ENCODE peak calls at places on chromosomes 16 and 17, in nine cellular contexts. F is astrocyte of the spinal cord, P is endothelial cell, O is colonic mucosa, A is heart left ventricle, G is tibial artery, K is LNCaP clone FGC, R is adrenal gland, U is PC-3. J is an unnamed sample.

GRCh38 chr17:50067996-50068395 is 12.1 kb downstream of the ITGA3 start:
- DNase-seq in F (no peak), P (no peak), O (no peak), A (peak; percentile 36), G (no peak), K (no peak), R (no peak), U (no peak), J (no peak)

GRCh38 chr17:82863941-82864720 is 24.3 kb upstream of the ZNF750 start:
- DNase-seq in F (peak; percentile 88), P (no peak), O (no peak), A (no peak), G (no peak), K (no peak), R (peak; percentile 61), U (peak; percentile 16), J (no peak)

GRCh38 chr17:13792314-13792713 is 190.6 kb upstream of the HS3ST3A1 start:
- DNase-seq in F (peak; percentile 66), P (no peak), O (no peak), A (no peak), G (no peak), K (no peak), R (no peak), U (no peak), J (no peak)

GRCh38 chr17:62572488-62573469 is 54.7 kb upstream of the MRC2 start:
- DNase-seq in F (peak; percentile 78), P (no peak), O (no peak), A (no peak), G (no peak), K (no peak), R (no peak), U (peak; percentile 37), J (no peak)

GRCh38 chr16:13453938-13454553 is 465.9 kb upstream of the ERCC4 start:
- DNase-seq in F (peak; percentile 25), P (peak; percentile 56), O (peak; percentile 20), A (no peak), G (no peak), K (peak; percentile 7), R (no peak), U (peak; percentile 31), J (no peak)

GRCh38 chr17:7021993-7022778 is 664 bp upstream of the BCL6B start:
- DNase-seq in F (peak; percentile 38), P (peak; percentile 96), O (peak; percentile 82), A (peak; percentile 92), G (peak; percentile 76), K (no peak), R (peak; percentile 78), U (peak; percentile 73), J (no peak)

GRCh38 chr16:85361441-85362118 is 249.3 kb upstream of the CIBAR2 start:
- DNase-seq in F (no peak), P (no peak), O (peak; percentile 71), A (peak; percentile 78), G (no peak), K (no peak), R (peak; percentile 78), U (no peak), J (no peak)

GRCh38 chr17:44556114-44556853 is 1.0 kb upstream of the FZD2 start:
- DNase-seq in F (peak; percentile 75), P (peak; percentile 43), O (peak; percentile 25), A (no peak), G (peak; percentile 30), K (no peak), R (peak; percentile 18), U (peak; percentile 68), J (no peak)

GRCh38 chr17:32487460-32488176 is 825 bp downstream of the CDK5R1 start:
- DNase-seq in F (peak; percentile 30), P (no peak), O (no peak), A (no peak), G (no peak), K (peak; percentile 7), R (peak; percentile 38), U (no peak), J (no peak)

GRCh38 chr16:5415123-5415522 is 317.5 kb upstream of the EEF2KMT start:
- DNase-seq in F (no peak), P (no peak), O (no peak), A (no peak), G (no peak), K (no peak), R (no peak), U (no peak), J (no peak)

GRCh38 chr17:43723697-43724359 is 34.8 kb downstream of the SOST start:
- DNase-seq in F (peak; percentile 45), P (no peak), O (no peak), A (no peak), G (peak; percentile 38), K (no peak), R (peak; percentile 94), U (peak; percentile 90), J (peak; percentile 52)

GRCh38 chr16:49350265-49351103 is 23.1 kb upstream of the C16orf78 start:
- DNase-seq in F (peak; percentile 20), P (peak; percentile 80), O (peak; percentile 75), A (peak; percentile 78), G (peak; percentile 38), K (no peak), R (peak; percentile 57), U (peak; percentile 67), J (no peak)
- TF ChIP-seq CTCF in F (peak; percentile 83), P (peak; percentile 90), O (peak; percentile 71), A (peak; percentile 79), G (peak; percentile 65), K (peak; percentile 90), R (peak; percentile 75), U (peak; percentile 79), J (peak; percentile 78)

DNA sequence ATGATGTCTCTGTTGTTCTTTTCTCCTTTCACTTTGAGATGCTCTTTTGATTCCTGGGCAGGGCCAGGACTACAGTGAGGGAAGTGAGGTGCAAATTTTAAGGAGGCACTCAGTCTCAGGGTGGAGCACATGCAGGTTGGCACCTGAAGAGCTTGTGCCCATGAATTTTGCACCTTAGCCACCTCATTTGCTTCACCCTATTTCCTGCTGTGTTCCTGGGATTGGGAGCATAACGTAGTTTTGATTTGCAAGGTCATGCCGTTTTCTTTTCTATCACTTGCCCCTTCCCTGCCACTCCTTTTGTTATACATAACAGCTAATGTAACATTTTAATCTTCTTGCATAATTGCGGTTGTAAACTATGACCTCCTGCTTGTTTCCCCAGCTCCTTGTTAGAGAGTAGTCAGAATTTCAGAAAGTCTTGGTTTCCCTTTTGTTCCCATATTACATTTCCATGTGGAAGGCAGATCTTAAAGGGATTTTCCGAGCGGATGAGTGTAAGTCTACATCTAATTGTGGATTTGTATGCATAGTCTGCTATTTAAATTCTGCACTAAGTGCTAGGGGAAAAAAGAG is 9.8 kb downstream of the PMFBP1 start:
- DNase-seq in F (no peak), P (no peak), O (no peak), A (no peak), G (no peak), K (no peak), R (no peak), U (no peak), J (no peak)
- TF ChIP-seq CTCF in F (no peak), P (no peak), O (no peak), A (no peak), G (no peak), K (no peak), R (no peak), U (no peak), J (no peak)

GRCh38 chr17:18119938-18120337 is 11.4 kb downstream of the MYO15A start:
- DNase-seq in F (no peak), P (no peak), O (no peak), A (no peak), G (no peak), K (no peak), R (no peak), U (no peak), J (no peak)

GRCh38 chr17:18119166-18119745 is 10.7 kb downstream of the MYO15A start:
- DNase-seq in F (no peak), P (no peak), O (no peak), A (no peak), G (no peak), K (no peak), R (no peak), U (no peak), J (no peak)

GRCh38 chr17:18118633-18118975 is 10.0 kb downstream of the MYO15A start:
- DNase-seq in F (no peak), P (no peak), O (no peak), A (no peak), G (no peak), K (no peak), R (no peak), U (no peak), J (no peak)

GRCh38 chr17:18121201-18121600 is 12.6 kb downstream of the MYO15A start:
- DNase-seq in F (no peak), P (no peak), O (no peak), A (no peak), G (no peak), K (no peak), R (no peak), U (no peak), J (no peak)

DNA sequence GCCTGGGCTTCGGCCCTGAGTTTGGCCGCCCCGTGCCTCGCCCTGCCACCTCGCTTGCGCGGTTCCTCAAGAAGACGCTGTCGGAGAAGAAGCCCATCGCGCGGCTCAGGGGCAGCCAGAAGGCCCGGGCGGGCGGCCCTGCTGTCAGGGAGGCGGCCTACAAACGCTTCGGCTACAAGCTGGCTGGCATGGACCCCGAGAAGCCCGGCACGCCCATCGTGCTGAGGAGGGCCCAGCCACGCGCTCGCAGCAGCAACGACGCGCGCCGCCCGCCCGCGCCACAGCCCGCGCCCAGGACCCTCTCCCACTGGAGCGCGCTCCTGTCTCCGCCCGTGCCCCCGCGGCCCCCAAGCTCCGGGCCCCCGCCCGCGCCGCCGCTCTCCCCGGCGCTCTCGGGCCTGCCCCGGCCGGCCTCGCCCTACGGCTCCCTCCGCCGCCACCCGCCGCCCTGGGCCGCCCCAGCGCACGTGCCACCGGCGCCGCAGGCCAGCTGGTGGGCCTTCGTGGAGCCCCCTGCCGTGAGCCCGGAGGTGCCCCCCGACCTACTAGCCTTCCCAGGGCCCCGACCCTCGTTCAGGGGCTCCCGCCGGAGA is 12.0 kb downstream of the MYO15A start:
- DNase-seq in F (no peak), P (no peak), O (no peak), A (no peak), G (no peak), K (no peak), R (no peak), U (no peak), J (no peak)
- TF ChIP-seq CTCF in F (no peak), P (no peak), O (no peak), A (no peak), G (no peak), K (no peak), R (no peak), U (no peak), J (no peak)

DNA sequence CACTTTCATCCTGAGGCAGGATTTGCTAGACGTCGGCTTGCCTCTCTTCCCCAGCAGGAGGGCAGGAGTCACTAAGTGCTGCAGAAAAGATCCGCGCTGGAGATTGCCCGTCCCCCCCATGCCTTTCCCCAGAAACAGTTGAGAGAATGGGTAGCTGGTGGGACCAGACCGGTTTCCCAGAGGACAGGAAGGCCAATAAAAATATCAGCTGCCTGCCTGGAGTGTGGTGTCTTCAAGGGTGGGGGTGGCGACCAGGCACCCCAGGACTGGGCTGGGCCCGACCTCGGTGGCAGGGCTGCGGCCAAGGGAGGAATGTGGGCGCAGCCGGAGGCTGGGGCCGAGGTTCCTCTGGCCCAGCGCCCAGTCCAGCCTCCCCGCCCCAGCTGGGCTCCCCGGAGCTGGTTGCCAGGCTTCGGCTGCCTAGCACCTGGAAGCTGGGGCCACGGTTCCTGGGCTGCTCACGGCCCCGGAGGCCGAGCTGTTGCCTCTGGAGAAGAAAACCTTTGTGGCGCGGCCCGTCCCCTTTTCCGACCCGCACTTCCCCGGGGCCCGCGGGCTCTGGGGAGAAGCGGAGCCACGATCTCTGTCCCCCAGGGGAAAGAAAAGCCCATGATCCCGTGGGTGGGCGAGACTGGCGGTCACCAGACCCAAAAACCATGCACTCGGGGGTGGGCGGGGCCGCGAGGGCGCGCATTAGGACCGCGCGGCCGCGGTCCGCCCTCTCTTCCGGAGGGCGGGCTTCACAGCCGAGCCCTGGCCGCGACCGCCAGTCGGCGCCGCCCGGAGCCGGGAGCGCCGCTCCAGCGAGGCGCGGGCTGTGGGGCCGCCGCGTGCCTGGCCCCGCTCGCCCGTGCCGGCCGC is at the start of gene TRAF4:
- DNase-seq in F (peak; percentile 95), P (peak; percentile 77), O (peak; percentile 85), A (peak; percentile 89), G (peak; percentile 77), K (peak; percentile 79), R (peak; percentile 77), U (peak; percentile 80), J (no peak)
- TF ChIP-seq CTCF in F (peak; percentile 11), P (no peak), O (no peak), A (peak; percentile 41), G (no peak), K (peak; percentile 42), R (peak; percentile 15), U (no peak), J (no peak)